ENCODE peak calls at places on chromosome 14, in ten cellular contexts. One of them, this sample, is unnamed.
A peak's percentile ranks its signal among the peaks of the same experiment; 100 is the strongest.

GRCh38 chr14:94408546-94409095 is 20.2 kb upstream of the SERPINA1 start:
- DNase-seq in GM12865: no peak
- DNase-seq in GM13976: no peak
- DNase-seq in brain microvascular endothelial cell: no peak
- DNase-seq in NCI-H748 treated with DMSO at 0.1 percent for 48 hours: no peak
- DNase-seq in AG20443: no peak
- DNase-seq in Right ventricle myocardium superior: no peak
- DNase-seq in testis: no peak
- DNase-seq in NCI-H1105 treated with DMSO at 0.1 percent for 48 hours: no peak
- DNase-seq in HuH-7.5: no peak
- DNase-seq in this sample: no peak

GRCh38 chr14:73724696-73725095 is 10.5 kb upstream of the PNMA1 start:
- DNase-seq in GM12865: no peak
- DNase-seq in GM13976: no peak
- DNase-seq in brain microvascular endothelial cell: no peak
- DNase-seq in NCI-H748 treated with DMSO at 0.1 percent for 48 hours: no peak
- DNase-seq in AG20443: no peak
- DNase-seq in Right ventricle myocardium superior: no peak
- DNase-seq in testis: no peak
- DNase-seq in NCI-H1105 treated with DMSO at 0.1 percent for 48 hours: no peak
- DNase-seq in HuH-7.5: no peak
- DNase-seq in this sample: no peak

GRCh38 chr14:61524936-61525292 is 170.4 kb upstream of the HIF1A start:
- DNase-seq in GM12865: no peak
- DNase-seq in GM13976: no peak
- DNase-seq in brain microvascular endothelial cell: no peak
- DNase-seq in NCI-H748 treated with DMSO at 0.1 percent for 48 hours: no peak
- DNase-seq in AG20443: no peak
- DNase-seq in Right ventricle myocardium superior: no peak
- DNase-seq in testis: no peak
- DNase-seq in NCI-H1105 treated with DMSO at 0.1 percent for 48 hours: no peak
- DNase-seq in HuH-7.5: no peak
- DNase-seq in this sample: no peak

GRCh38 chr14:51085007-51085406 is 9.9 kb downstream of the TRIM9 start:
- DNase-seq in GM12865: no peak
- DNase-seq in GM13976: no peak
- DNase-seq in brain microvascular endothelial cell: no peak
- DNase-seq in NCI-H748 treated with DMSO at 0.1 percent for 48 hours: no peak
- DNase-seq in AG20443: no peak
- DNase-seq in Right ventricle myocardium superior: no peak
- DNase-seq in testis: no peak
- DNase-seq in NCI-H1105 treated with DMSO at 0.1 percent for 48 hours: no peak
- DNase-seq in HuH-7.5: no peak
- DNase-seq in this sample: no peak

GRCh38 chr14:59585891-59586554 is 9.4 kb upstream of the CCDC175 start:
- DNase-seq in GM12865: no peak
- DNase-seq in GM13976: no peak
- DNase-seq in brain microvascular endothelial cell: peak; percentile 76
- DNase-seq in NCI-H748 treated with DMSO at 0.1 percent for 48 hours: no peak
- DNase-seq in AG20443: no peak
- DNase-seq in Right ventricle myocardium superior: no peak
- DNase-seq in testis: no peak
- DNase-seq in NCI-H1105 treated with DMSO at 0.1 percent for 48 hours: no peak
- DNase-seq in HuH-7.5: no peak
- DNase-seq in this sample: no peak

GRCh38 chr14:85247071-85247470 is 282.9 kb upstream of the FLRT2 start:
- DNase-seq in GM12865: no peak
- DNase-seq in GM13976: no peak
- DNase-seq in brain microvascular endothelial cell: no peak
- DNase-seq in NCI-H748 treated with DMSO at 0.1 percent for 48 hours: no peak
- DNase-seq in AG20443: no peak
- DNase-seq in Right ventricle myocardium superior: no peak
- DNase-seq in testis: no peak
- DNase-seq in NCI-H1105 treated with DMSO at 0.1 percent for 48 hours: no peak
- DNase-seq in HuH-7.5: no peak
- DNase-seq in this sample: no peak

GRCh38 chr14:77885363-77885762 is 85.5 kb downstream of the ADCK1 start:
- DNase-seq in GM12865: no peak
- DNase-seq in GM13976: no peak
- DNase-seq in brain microvascular endothelial cell: no peak
- DNase-seq in NCI-H748 treated with DMSO at 0.1 percent for 48 hours: no peak
- DNase-seq in AG20443: no peak
- DNase-seq in Right ventricle myocardium superior: no peak
- DNase-seq in testis: no peak
- DNase-seq in NCI-H1105 treated with DMSO at 0.1 percent for 48 hours: no peak
- DNase-seq in HuH-7.5: no peak
- DNase-seq in this sample: no peak

GRCh38 chr14:29773990-29774389 is 153.7 kb downstream of the PRKD1 start:
- DNase-seq in GM12865: no peak
- DNase-seq in GM13976: no peak
- DNase-seq in brain microvascular endothelial cell: no peak
- DNase-seq in NCI-H748 treated with DMSO at 0.1 percent for 48 hours: peak; percentile 70
- DNase-seq in AG20443: no peak
- DNase-seq in Right ventricle myocardium superior: no peak
- DNase-seq in testis: no peak
- DNase-seq in NCI-H1105 treated with DMSO at 0.1 percent for 48 hours: peak; percentile 8
- DNase-seq in HuH-7.5: no peak
- DNase-seq in this sample: peak; percentile 42

GRCh38 chr14:52366796-52367315 is 52.7 kb downstream of the PTGER2 start:
- DNase-seq in GM12865: no peak
- DNase-seq in GM13976: no peak
- DNase-seq in brain microvascular endothelial cell: no peak
- DNase-seq in NCI-H748 treated with DMSO at 0.1 percent for 48 hours: no peak
- DNase-seq in AG20443: no peak
- DNase-seq in Right ventricle myocardium superior: no peak
- DNase-seq in testis: no peak
- DNase-seq in NCI-H1105 treated with DMSO at 0.1 percent for 48 hours: no peak
- DNase-seq in HuH-7.5: no peak
- DNase-seq in this sample: no peak

GRCh38 chr14:48563465-48563864 is 888.1 kb upstream of the MDGA2 start:
- DNase-seq in GM12865: no peak
- DNase-seq in GM13976: no peak
- DNase-seq in brain microvascular endothelial cell: no peak
- DNase-seq in NCI-H748 treated with DMSO at 0.1 percent for 48 hours: no peak
- DNase-seq in AG20443: no peak
- DNase-seq in Right ventricle myocardium superior: no peak
- DNase-seq in testis: no peak
- DNase-seq in NCI-H1105 treated with DMSO at 0.1 percent for 48 hours: no peak
- DNase-seq in HuH-7.5: no peak
- DNase-seq in this sample: no peak

GRCh38 chr14:97022741-97023140 is 225.6 kb downstream of the VRK1 start:
- DNase-seq in GM12865: no peak
- DNase-seq in GM13976: no peak
- DNase-seq in brain microvascular endothelial cell: no peak
- DNase-seq in NCI-H748 treated with DMSO at 0.1 percent for 48 hours: no peak
- DNase-seq in AG20443: no peak
- DNase-seq in Right ventricle myocardium superior: no peak
- DNase-seq in testis: no peak
- DNase-seq in NCI-H1105 treated with DMSO at 0.1 percent for 48 hours: no peak
- DNase-seq in HuH-7.5: no peak
- DNase-seq in this sample: no peak

GRCh38 chr14:64721391-64721791 is 17.2 kb downstream of the PLEKHG3 start:
- DNase-seq in GM12865: no peak
- DNase-seq in GM13976: no peak
- DNase-seq in brain microvascular endothelial cell: no peak
- DNase-seq in NCI-H748 treated with DMSO at 0.1 percent for 48 hours: no peak
- DNase-seq in AG20443: peak; percentile 83
- DNase-seq in Right ventricle myocardium superior: peak; percentile 67
- DNase-seq in testis: peak; percentile 78
- DNase-seq in NCI-H1105 treated with DMSO at 0.1 percent for 48 hours: no peak
- DNase-seq in HuH-7.5: no peak
- DNase-seq in this sample: no peak

GRCh38 chr14:35332517-35333346 is 40.5 kb downstream of the PSMA6 start:
- DNase-seq in GM12865: peak; percentile 64
- DNase-seq in GM13976: peak; percentile 49
- DNase-seq in brain microvascular endothelial cell: no peak
- DNase-seq in NCI-H748 treated with DMSO at 0.1 percent for 48 hours: no peak
- DNase-seq in AG20443: peak; percentile 73
- DNase-seq in Right ventricle myocardium superior: no peak
- DNase-seq in testis: no peak
- DNase-seq in NCI-H1105 treated with DMSO at 0.1 percent for 48 hours: no peak
- DNase-seq in HuH-7.5: no peak
- DNase-seq in this sample: no peak

GRCh38 chr14:36086629-36087380 is 89.7 kb downstream of the PTCSC3 start:
- DNase-seq in GM12865: no peak
- DNase-seq in GM13976: no peak
- DNase-seq in brain microvascular endothelial cell: no peak
- DNase-seq in NCI-H748 treated with DMSO at 0.1 percent for 48 hours: no peak
- DNase-seq in AG20443: no peak
- DNase-seq in Right ventricle myocardium superior: no peak
- DNase-seq in testis: no peak
- DNase-seq in NCI-H1105 treated with DMSO at 0.1 percent for 48 hours: no peak
- DNase-seq in HuH-7.5: no peak
- DNase-seq in this sample: no peak

GRCh38 chr14:73233564-73233963 is 3.7 kb upstream of the PAPLN start:
- DNase-seq in GM12865: no peak
- DNase-seq in GM13976: no peak
- DNase-seq in brain microvascular endothelial cell: no peak
- DNase-seq in NCI-H748 treated with DMSO at 0.1 percent for 48 hours: no peak
- DNase-seq in AG20443: no peak
- DNase-seq in Right ventricle myocardium superior: no peak
- DNase-seq in testis: no peak
- DNase-seq in NCI-H1105 treated with DMSO at 0.1 percent for 48 hours: no peak
- DNase-seq in HuH-7.5: no peak
- DNase-seq in this sample: no peak

GRCh38 chr14:89298056-89298834 is 118.8 kb downstream of the FOXN3 start:
- DNase-seq in GM12865: no peak
- DNase-seq in GM13976: no peak
- DNase-seq in brain microvascular endothelial cell: no peak
- DNase-seq in NCI-H748 treated with DMSO at 0.1 percent for 48 hours: no peak
- DNase-seq in AG20443: no peak
- DNase-seq in Right ventricle myocardium superior: no peak
- DNase-seq in testis: no peak
- DNase-seq in NCI-H1105 treated with DMSO at 0.1 percent for 48 hours: no peak
- DNase-seq in HuH-7.5: no peak
- DNase-seq in this sample: no peak

GRCh38 chr14:50924236-50924635 is 20.0 kb downstream of the PYGL start:
- DNase-seq in GM12865: no peak
- DNase-seq in GM13976: no peak
- DNase-seq in brain microvascular endothelial cell: no peak
- DNase-seq in NCI-H748 treated with DMSO at 0.1 percent for 48 hours: no peak
- DNase-seq in AG20443: no peak
- DNase-seq in Right ventricle myocardium superior: no peak
- DNase-seq in testis: no peak
- DNase-seq in NCI-H1105 treated with DMSO at 0.1 percent for 48 hours: no peak
- DNase-seq in HuH-7.5: no peak
- DNase-seq in this sample: no peak

GRCh38 chr14:52063107-52063506 is 5.8 kb downstream of the NID2 start:
- DNase-seq in GM12865: no peak
- DNase-seq in GM13976: no peak
- DNase-seq in brain microvascular endothelial cell: no peak
- DNase-seq in NCI-H748 treated with DMSO at 0.1 percent for 48 hours: no peak
- DNase-seq in AG20443: no peak
- DNase-seq in Right ventricle myocardium superior: peak; percentile 50
- DNase-seq in testis: no peak
- DNase-seq in NCI-H1105 treated with DMSO at 0.1 percent for 48 hours: no peak
- DNase-seq in HuH-7.5: no peak
- DNase-seq in this sample: no peak

GRCh38 chr14:59422069-59422881 is 42.9 kb downstream of the GPR135 start:
- DNase-seq in GM12865: no peak
- DNase-seq in GM13976: no peak
- DNase-seq in brain microvascular endothelial cell: no peak
- DNase-seq in NCI-H748 treated with DMSO at 0.1 percent for 48 hours: peak; percentile 8
- DNase-seq in AG20443: no peak
- DNase-seq in Right ventricle myocardium superior: no peak
- DNase-seq in testis: no peak
- DNase-seq in NCI-H1105 treated with DMSO at 0.1 percent for 48 hours: peak; percentile 65
- DNase-seq in HuH-7.5: no peak
- DNase-seq in this sample: no peak

GRCh38 chr14:40004871-40005503 is 572.8 kb upstream of the FBXO33 start:
- DNase-seq in GM12865: no peak
- DNase-seq in GM13976: no peak
- DNase-seq in brain microvascular endothelial cell: no peak
- DNase-seq in NCI-H748 treated with DMSO at 0.1 percent for 48 hours: no peak
- DNase-seq in AG20443: no peak
- DNase-seq in Right ventricle myocardium superior: no peak
- DNase-seq in testis: no peak
- DNase-seq in NCI-H1105 treated with DMSO at 0.1 percent for 48 hours: no peak
- DNase-seq in HuH-7.5: no peak
- DNase-seq in this sample: no peak

GRCh38 chr14:89701079-89702043 is 253.2 kb downstream of the EFCAB11 start:
- DNase-seq in GM12865: peak; percentile 89
- DNase-seq in GM13976: peak; percentile 96
- DNase-seq in brain microvascular endothelial cell: peak; percentile 42
- DNase-seq in NCI-H748 treated with DMSO at 0.1 percent for 48 hours: peak; percentile 79
- DNase-seq in AG20443: peak; percentile 99
- DNase-seq in Right ventricle myocardium superior: peak; percentile 93
- DNase-seq in testis: peak; percentile 80
- DNase-seq in NCI-H1105 treated with DMSO at 0.1 percent for 48 hours: peak; percentile 77
- DNase-seq in HuH-7.5: peak; percentile 72
- DNase-seq in this sample: peak; percentile 85

GRCh38 chr14:90609376-90609775 is 206.9 kb downstream of the TTC7B start:
- DNase-seq in GM12865: no peak
- DNase-seq in GM13976: no peak
- DNase-seq in brain microvascular endothelial cell: no peak
- DNase-seq in NCI-H748 treated with DMSO at 0.1 percent for 48 hours: no peak
- DNase-seq in AG20443: no peak
- DNase-seq in Right ventricle myocardium superior: no peak
- DNase-seq in testis: no peak
- DNase-seq in NCI-H1105 treated with DMSO at 0.1 percent for 48 hours: no peak
- DNase-seq in HuH-7.5: no peak
- DNase-seq in this sample: no peak

GRCh38 chr14:90569606-90570462 is 173.0 kb downstream of the CALM1 start:
- DNase-seq in GM12865: no peak
- DNase-seq in GM13976: no peak
- DNase-seq in brain microvascular endothelial cell: no peak
- DNase-seq in NCI-H748 treated with DMSO at 0.1 percent for 48 hours: no peak
- DNase-seq in AG20443: no peak
- DNase-seq in Right ventricle myocardium superior: peak; percentile 27
- DNase-seq in testis: no peak
- DNase-seq in NCI-H1105 treated with DMSO at 0.1 percent for 48 hours: no peak
- DNase-seq in HuH-7.5: no peak
- DNase-seq in this sample: no peak

GRCh38 chr14:72975776-72976175 is 49.5 kb downstream of the DCAF4 start:
- DNase-seq in GM12865: peak; percentile 17
- DNase-seq in GM13976: no peak
- DNase-seq in brain microvascular endothelial cell: peak; percentile 10
- DNase-seq in NCI-H748 treated with DMSO at 0.1 percent for 48 hours: no peak
- DNase-seq in AG20443: no peak
- DNase-seq in Right ventricle myocardium superior: no peak
- DNase-seq in testis: no peak
- DNase-seq in NCI-H1105 treated with DMSO at 0.1 percent for 48 hours: no peak
- DNase-seq in HuH-7.5: no peak
- DNase-seq in this sample: no peak

GRCh38 chr14:91893659-91894058 is 26.3 kb upstream of the TC2N start:
- DNase-seq in GM12865: no peak
- DNase-seq in GM13976: no peak
- DNase-seq in brain microvascular endothelial cell: no peak
- DNase-seq in NCI-H748 treated with DMSO at 0.1 percent for 48 hours: no peak
- DNase-seq in AG20443: no peak
- DNase-seq in Right ventricle myocardium superior: no peak
- DNase-seq in testis: no peak
- DNase-seq in NCI-H1105 treated with DMSO at 0.1 percent for 48 hours: no peak
- DNase-seq in HuH-7.5: no peak
- DNase-seq in this sample: no peak

GRCh38 chr14:30625533-30625932 is 3.4 kb downstream of the SCFD1 start:
- DNase-seq in GM12865: no peak
- DNase-seq in GM13976: no peak
- DNase-seq in brain microvascular endothelial cell: no peak
- DNase-seq in NCI-H748 treated with DMSO at 0.1 percent for 48 hours: no peak
- DNase-seq in AG20443: no peak
- DNase-seq in Right ventricle myocardium superior: no peak
- DNase-seq in testis: no peak
- DNase-seq in NCI-H1105 treated with DMSO at 0.1 percent for 48 hours: no peak
- DNase-seq in HuH-7.5: no peak
- DNase-seq in this sample: no peak

GRCh38 chr14:91249841-91250616 is 5.5 kb upstream of the GPR68 start:
- DNase-seq in GM12865: peak; percentile 96
- DNase-seq in GM13976: peak; percentile 85
- DNase-seq in brain microvascular endothelial cell: no peak
- DNase-seq in NCI-H748 treated with DMSO at 0.1 percent for 48 hours: peak; percentile 96
- DNase-seq in AG20443: no peak
- DNase-seq in Right ventricle myocardium superior: peak; percentile 44
- DNase-seq in testis: no peak
- DNase-seq in NCI-H1105 treated with DMSO at 0.1 percent for 48 hours: peak; percentile 99
- DNase-seq in HuH-7.5: no peak
- DNase-seq in this sample: peak; percentile 81